ENCODE peak calls at places on chromosomes 5 and 9, in four cellular contexts. C is H9, Z is foreskin melanocyte, D is memory B cell. B is an unnamed sample.

GRCh38 chr5:57696005-57696755 is 213.6 kb upstream of the ACTBL2 start:
- DNase-seq in Z (no peak), D (no peak), C (no peak), B (no peak)

GRCh38 chr5:87210076-87210475 is 57.6 kb upstream of the RASA1 start:
- DNase-seq in C (no peak), D (no peak), Z (no peak), B (no peak)

GRCh38 chr9:136110082-136111061 is 8.3 kb downstream of the TMEM250 start:
- DNase-seq in C (peak), Z (no peak), D (no peak), B (no peak)

GRCh38 chr5:150999704-151000452 is 20.5 kb upstream of the GPX3 start:
- DNase-seq in C (peak), Z (no peak), D (no peak), B (no peak)

GRCh38 chr5:81767097-81767496 is 16.2 kb upstream of the SSBP2 start:
- DNase-seq in D (no peak), Z (no peak), C (no peak), B (no peak)

GRCh38 chr9:110180713-110181434 is 27.1 kb downstream of the C9orf152 start:
- DNase-seq in Z (no peak), C (no peak), D (no peak), B (no peak)

GRCh38 chr9:18396102-18396728 is 77.7 kb upstream of the ADAMTSL1 start:
- DNase-seq in C (no peak), Z (peak), D (no peak), B (no peak)

GRCh38 chr9:137433916-137434431 is 7.2 kb downstream of the ENTPD8 start:
- DNase-seq in D (no peak), C (no peak), Z (no peak), B (no peak)

GRCh38 chr9:70449461-70449860 is 35.0 kb upstream of the KLF9 start:
- DNase-seq in Z (no peak), C (no peak), D (no peak), B (no peak)

GRCh38 chr5:38707352-38708324 is 138.2 kb upstream of the OSMR start:
- DNase-seq in D (no peak), C (no peak), Z (no peak), B (no peak)

GRCh38 chr9:92097997-92098482 is 17.2 kb downstream of the SPTLC1 start:
- DNase-seq in D (no peak), Z (peak), C (peak), B (no peak)

GRCh38 chr9:114452219-114453169 is 52.8 kb downstream of the WHRN start:
- DNase-seq in C (peak), Z (no peak), D (peak), B (no peak)

GRCh38 chr5:149367249-149367971 is 9.6 kb downstream of the PCYOX1L start:
- DNase-seq in C (peak), D (peak), Z (peak), B (no peak)

GRCh38 chr5:81898403-81898802 is 73.4 kb upstream of the ATG10 start:
- DNase-seq in C (no peak), D (no peak), Z (no peak), B (no peak)

GRCh38 chr5:175306381-175306780 is 137.6 kb downstream of the DRD1 start:
- DNase-seq in C (no peak), Z (no peak), D (no peak), B (no peak)

GRCh38 chr5:80799573-80799972 is 144.8 kb upstream of the DHFR start:
- DNase-seq in D (no peak), Z (no peak), C (no peak), B (no peak)

GRCh38 chr5:94243612-94244011 is 374.8 kb downstream of the KIAA0825 start:
- DNase-seq in C (no peak), Z (no peak), D (no peak), B (no peak)

GRCh38 chr5:135462304-135462703 is 10.2 kb upstream of the TIFAB start:
- DNase-seq in C (peak), Z (peak), D (no peak), B (peak)

GRCh38 chr5:176529824-176530195 is 7.4 kb downstream of the RNF44 start:
- DNase-seq in C (no peak), Z (no peak), D (no peak), B (no peak)

GRCh38 chr5:66494437-66494836 is 101.8 kb upstream of the MAST4 start:
- DNase-seq in C (peak), Z (no peak), D (no peak), B (no peak)

GRCh38 chr5:76542887-76543690 is 80.1 kb downstream of the F2RL2 start:
- DNase-seq in Z (no peak), D (no peak), C (no peak), B (no peak)

GRCh38 chr9:26722755-26723154 is 169.8 kb downstream of the CAAP1 start:
- DNase-seq in Z (no peak), C (no peak), D (no peak), B (no peak)